ENCODE peak calls at places on chromosomes 4 and X, in four cellular contexts. R is testis, X is transverse colon, F is left ventricle myocardium inferior. U is an unnamed sample.

GRCh38 chrX:7943600-7944245 is 16.5 kb upstream of the PNPLA4 start:
- DNase-seq in R (no peak), X (peak; percentile 43), F (no peak), U (no peak)

GRCh38 chr4:76809594-76810305 is 88.2 kb downstream of the SOWAHB start:
- DNase-seq in R (no peak), X (no peak), F (no peak), U (no peak)

GRCh38 chr4:74838746-74839370 is 44.5 kb upstream of the BTC start:
- DNase-seq in R (no peak), X (no peak), F (no peak), U (no peak)

GRCh38 chrX:6227445-6227820 is 1.2 kb downstream of the NLGN4X start:
- DNase-seq in R (no peak), X (no peak), F (no peak), U (no peak)

GRCh38 chr4:118761387-118762016 is 74.4 kb downstream of the SEC24D start:
- DNase-seq in R (no peak), X (no peak), F (no peak), U (no peak)

GRCh38 chr4:155107059-155107458 is 101.4 kb upstream of the NPY2R start:
- DNase-seq in R (no peak), X (no peak), F (no peak), U (no peak)

GRCh38 chrX:52424658-52425057 is 55.8 kb downstream of the XAGE2 start:
- DNase-seq in R (no peak), X (no peak), F (no peak), U (no peak)

GRCh38 chr4:185142563-185142910 is 529 bp upstream of the SLC25A4 start:
- DNase-seq in R (no peak), X (no peak), F (no peak), U (no peak)

GRCh38 chr4:122652379-122652778 is 31.5 kb upstream of the IL21 start:
- DNase-seq in R (peak; percentile 73), X (peak; percentile 13), F (no peak), U (peak; percentile 25)

GRCh38 chrX:149151805-149152757 is 353.0 kb downstream of the IDS start:
- DNase-seq in R (no peak), X (no peak), F (no peak), U (no peak)

GRCh38 chrX:78652971-78653822 is 5.9 kb downstream of the RTL3 start:
- DNase-seq in R (no peak), X (no peak), F (no peak), U (no peak)

GRCh38 chrX:20244936-20245335 is 21.8 kb downstream of the RPS6KA3 start:
- DNase-seq in R (peak; percentile 28), X (no peak), F (peak; percentile 18), U (no peak)

GRCh38 chr4:128162434-128162833 is 101.3 kb downstream of the LARP1B start:
- DNase-seq in R (no peak), X (no peak), F (no peak), U (no peak)

GRCh38 chrX:15384304-15384703 is at the start of gene VEGFD:
- DNase-seq in R (no peak), X (no peak), F (no peak), U (no peak)

GRCh38 chr4:47071863-47072441 is 40.6 kb downstream of the GABRB1 start:
- DNase-seq in R (no peak), X (no peak), F (no peak), U (no peak)

GRCh38 chr4:5500165-5500564 is 208.2 kb downstream of the EVC2 start:
- DNase-seq in R (no peak), X (no peak), F (no peak), U (no peak)

GRCh38 chr4:25928320-25928955 is 14.4 kb downstream of the SMIM20 start:
- DNase-seq in R (no peak), X (no peak), F (no peak), U (no peak)

GRCh38 chr4:173218411-173219125 is 50.0 kb downstream of the GALNT7 start:
- DNase-seq in R (no peak), X (no peak), F (no peak), U (no peak)

GRCh38 chrX:20727447-20727846 is 460.7 kb upstream of the RPS6KA3 start:
- DNase-seq in R (no peak), X (no peak), F (no peak), U (no peak)

GRCh38 chr4:99856166-99856565 is 38.1 kb downstream of the LAMTOR3 start:
- DNase-seq in R (no peak), X (no peak), F (no peak), U (no peak)

GRCh38 chrX:40094041-40094899 is 3.5 kb downstream of the BCOR start:
- DNase-seq in R (peak; percentile 86), X (peak; percentile 60), F (peak; percentile 69), U (peak; percentile 66)

GRCh38 chrX:150041208-150041607 is 102.9 kb upstream of the EOLA2 start:
- DNase-seq in R (no peak), X (no peak), F (no peak), U (no peak)

GRCh38 chrX:17638731-17639130 is 98.6 kb upstream of the SCML1 start:
- DNase-seq in R (no peak), X (no peak), F (no peak), U (no peak)

GRCh38 chr4:48938831-48939230 is 32.3 kb upstream of the OCIAD2 start:
- DNase-seq in R (no peak), X (no peak), F (no peak), U (no peak)

GRCh38 chr4:122450847-122451246 is 5.7 kb downstream of the IL2 start:
- DNase-seq in R (peak; percentile 36), X (no peak), F (no peak), U (peak; percentile 24)

GRCh38 chr4:108143515-108143914 is 25.2 kb downstream of the LEF1 start:
- DNase-seq in R (no peak), X (no peak), F (no peak), U (no peak)
- H3K4me1 ChIP-seq in R (no peaks in the 10 kb centered on the region), X (no peaks in the 10 kb centered on the region), F (peaks cover 4% of the 10 kb centered on the region), U (peaks cover 12% of the 10 kb centered on the region)

GRCh38 chrX:3348191-3348590 is 1.7 kb upstream of the MXRA5 start:
- DNase-seq in R (no peak), X (no peak), F (no peak), U (no peak)
- H3K27me3 ChIP-seq in R (no peaks in the 10 kb centered on the region), X (peaks cover 9% of the 10 kb centered on the region), F (peaks cover 18% of the 10 kb centered on the region), U (no peaks in the 10 kb centered on the region)

GRCh38 chr4:2804449-2804972 is 11.6 kb downstream of the SH3BP2 start:
- DNase-seq in R (no peak), X (no peak), F (peak; percentile 13), U (no peak)

GRCh38 chr4:2805712-2806391 is 13.0 kb downstream of the SH3BP2 start:
- DNase-seq in R (peak; percentile 65), X (peak; percentile 92), F (peak; percentile 80), U (no peak)

GRCh38 chr4:2803624-2804448 is 11.0 kb downstream of the SH3BP2 start:
- DNase-seq in R (no peak), X (peak; percentile 67), F (peak; percentile 21), U (no peak)

GRCh38 chr4:2806392-2807355 is 13.8 kb downstream of the SH3BP2 start:
- DNase-seq in R (peak; percentile 88), X (peak; percentile 80), F (peak; percentile 77), U (no peak)

GRCh38 chr4:2804973-2805501 is 12.2 kb downstream of the SH3BP2 start:
- DNase-seq in R (no peak), X (no peak), F (peak; percentile 16), U (no peak)
- H3K4me1 ChIP-seq in R (peaks cover 56% of the 10 kb centered on the region), X (peaks cover 64% of the 10 kb centered on the region), F (peaks cover 94% of the 10 kb centered on the region), U (no peaks in the 10 kb centered on the region)

GRCh38 chrX:140501321-140501720 is 3.5 kb downstream of the SOX3 start:
- DNase-seq in R (no peak), X (no peak), F (no peak), U (no peak)

GRCh38 chrX:140503230-140503585 is 1.7 kb downstream of the SOX3 start:
- DNase-seq in R (peak; percentile 41), X (no peak), F (no peak), U (no peak)

GRCh38 chrX:140500427-140500826 is 4.4 kb downstream of the SOX3 start:
- DNase-seq in R (no peak), X (no peak), F (no peak), U (no peak)

GRCh38 chrX:140502491-140503229 is 2.2 kb downstream of the SOX3 start:
- DNase-seq in R (no peak), X (no peak), F (no peak), U (peak; percentile 35)

GRCh38 chrX:140501940-140502468 is 2.9 kb downstream of the SOX3 start:
- DNase-seq in R (no peak), X (no peak), F (no peak), U (no peak)
- H3K27me3 ChIP-seq in R (no peaks in the 10 kb centered on the region), X (peaks cover 77% of the 10 kb centered on the region), F (peaks cover 99% of the 10 kb centered on the region), U (no peaks in the 10 kb centered on the region)

DNA sequence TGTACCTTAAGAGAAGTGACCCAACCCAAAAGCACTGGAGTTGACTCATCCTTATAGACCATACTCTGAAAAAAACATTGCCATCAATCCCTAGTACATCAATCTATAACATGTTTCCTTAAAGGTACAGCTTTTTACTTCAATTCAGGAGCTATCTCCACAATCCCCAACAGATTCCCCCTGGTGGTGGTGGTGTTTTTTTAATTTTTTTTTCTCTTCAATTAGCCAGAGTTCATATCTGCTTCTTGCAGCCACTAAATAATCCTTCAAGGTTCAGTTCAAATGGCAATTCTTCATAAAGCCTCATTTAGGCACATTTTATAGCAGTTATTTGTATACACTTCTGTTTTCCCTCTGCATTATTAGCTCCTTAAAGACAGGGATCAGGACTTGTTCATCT is 60.7 kb upstream of the KDR start:
- DNase-seq in R (no peak), X (no peak), F (no peak), U (peak; percentile 4)
- H3K4me1 ChIP-seq in R (no peaks in the 10 kb centered on the region), X (no peaks in the 10 kb centered on the region), F (peaks cover 45% of the 10 kb centered on the region), U (peaks cover 28% of the 10 kb centered on the region)

DNA sequence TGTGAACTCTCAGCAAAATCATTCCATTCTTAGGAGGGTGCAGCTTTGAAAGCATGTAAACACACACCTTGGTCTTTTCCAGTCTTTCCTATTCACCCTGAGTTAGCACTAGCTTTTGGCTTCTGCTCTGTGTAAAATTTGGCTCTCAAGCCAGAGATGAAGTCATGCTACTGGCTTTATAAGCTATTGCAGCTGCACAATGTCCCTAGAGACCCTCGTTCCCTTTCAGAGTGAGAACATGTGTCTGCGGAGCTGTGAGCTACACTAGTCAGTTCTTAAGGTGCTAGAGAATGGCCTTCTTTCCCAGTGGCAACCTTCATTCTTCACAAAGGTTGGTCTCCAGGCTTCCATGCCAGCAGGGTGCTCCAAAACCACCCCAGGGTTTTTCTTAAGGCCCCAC is 199.0 kb downstream of the SPATA18 start:
- DNase-seq in R (peak; percentile 68), X (no peak), F (peak; percentile 19), U (no peak)
- H3K27me3 ChIP-seq in R (no peaks in the 10 kb centered on the region), X (no peaks in the 10 kb centered on the region), F (no peaks in the 10 kb centered on the region), U (peaks cover 3% of the 10 kb centered on the region)